ENCODE peak calls at places on chromosomes 12 and 14, in four cellular contexts. V, J, S and H are unnamed samples.
A peak's percentile ranks its signal among the peaks of the same experiment; 100 is the strongest.

GRCh38 chr14:81219821-81220487 is 805 bp downstream of the GTF2A1 start:
- DNase-seq in J (peak; percentile 45), S (no peak), V (no peak), H (no peak)

GRCh38 chr12:2291947-2292346 is 239.2 kb downstream of the CACNA1C start:
- DNase-seq in V (no peak), S (no peak), J (no peak), H (no peak)

GRCh38 chr14:67559639-67560038 is 26.5 kb downstream of the PLEKHH1 start:
- DNase-seq in J (no peak), S (no peak), V (no peak), H (no peak)

GRCh38 chr14:70448633-70449032 is 3.3 kb upstream of the ADAM21 start:
- DNase-seq in J (no peak), S (no peak), V (no peak), H (peak; percentile 21)

GRCh38 chr12:104604070-104604994 is 147.6 kb downstream of the CHST11 start:
- DNase-seq in V (peak; percentile 96), S (no peak), J (peak; percentile 81), H (peak; percentile 7)

GRCh38 chr12:57518920-57519757 is 1.2 kb downstream of the DDIT3 start:
- DNase-seq in J (peak; percentile 57), S (no peak), V (peak; percentile 72), H (no peak)

GRCh38 chr12:131828671-131829350 is 618 bp downstream of the MMP17 start:
- DNase-seq in V (no peak), J (no peak), S (no peak), H (no peak)

GRCh38 chr12:87661770-87662402 is 367.3 kb downstream of the C12orf50 start:
- DNase-seq in J (no peak), S (no peak), V (no peak), H (no peak)

GRCh38 chr12:131893605-131894312 is 663 bp upstream of the ULK1 start:
- DNase-seq in V (no peak), J (no peak), S (no peak), H (no peak)

GRCh38 chr14:88933203-88933602 is 108.8 kb downstream of the TTC8 start:
- DNase-seq in V (no peak), J (no peak), S (no peak), H (no peak)

GRCh38 chr12:55899035-55899434 is 28.7 kb downstream of the PYM1 start:
- DNase-seq in S (no peak), J (no peak), V (no peak), H (no peak)

GRCh38 chr14:101521306-101521935 is 39.9 kb upstream of the DIO3 start:
- DNase-seq in S (no peak), V (no peak), J (peak; percentile 46), H (no peak)

GRCh38 chr12:9615420-9616135 is 7.9 kb upstream of the KLRB1 start:
- DNase-seq in J (no peak), S (no peak), V (no peak), H (no peak)

GRCh38 chr12:124465473-124465872 is 101.9 kb downstream of the NCOR2 start:
- DNase-seq in V (no peak), S (no peak), J (no peak), H (no peak)

GRCh38 chr14:51205486-51205885 is 34.6 kb upstream of the TMX1 start:
- DNase-seq in S (no peak), V (no peak), J (no peak), H (no peak)

GRCh38 chr14:34472706-34473279 is 10.8 kb upstream of the SPTSSA start:
- DNase-seq in V (no peak), J (no peak), S (no peak), H (no peak)

GRCh38 chr12:89636776-89637160 is 71.9 kb downstream of the ATP2B1 start:
- DNase-seq in S (no peak), V (no peak), J (no peak), H (no peak)

GRCh38 chr12:109157986-109158385 is 41.6 kb downstream of the ACACB start:
- DNase-seq in S (no peak), V (no peak), J (no peak), H (no peak)

GRCh38 chr12:84911331-84912190 is 1.0 kb downstream of the SLC6A15 start:
- DNase-seq in S (peak; percentile 30), J (no peak), V (peak; percentile 96), H (peak; percentile 20)

GRCh38 chr12:126772171-126772864 is 1494.7 kb upstream of the TMEM132C start:
- DNase-seq in J (no peak), V (no peak), S (no peak), H (peak; percentile 98)

GRCh38 chr14:101823511-101824120 is 62.1 kb downstream of the PPP2R5C start:
- DNase-seq in V (no peak), S (no peak), J (no peak), H (no peak)

GRCh38 chr12:67217647-67218046 is 51.5 kb upstream of the CAND1 start:
- DNase-seq in V (no peak), S (no peak), J (no peak), H (no peak)

GRCh38 chr12:122276242-122276641 is 9.9 kb upstream of the VPS33A start:
- DNase-seq in V (no peak), J (no peak), S (no peak), H (no peak)